ENCODE peak calls at places on chromosome 16, in five cellular contexts. F is GM06990, I is heart left ventricle, C is BE2C, S is left ventricle myocardium inferior. V is an unnamed sample.

GRCh38 chr16:21663889-21664647 is at the start of gene OTOA:
- DNase-seq in F (peak; percentile 40), I (no peak), C (peak; percentile 33), S (no peak), V (no peak)

GRCh38 chr16:67082100-67082499 is 27.6 kb upstream of the PHAF1 start:
- DNase-seq in F (no peak), I (no peak), C (no peak), S (no peak), V (no peak)

GRCh38 chr16:47611042-47611441 is 149.9 kb downstream of the PHKB start:
- DNase-seq in F (no peak), I (no peak), C (no peak), S (no peak), V (no peak)

GRCh38 chr16:68287276-68288251 is 23.2 kb downstream of the SLC7A6OS start:
- DNase-seq in F (no peak), I (peak; percentile 70), C (no peak), S (peak; percentile 80), V (peak; percentile 93)

GRCh38 chr16:12747261-12747660 is 56.4 kb downstream of the CPPED1 start:
- DNase-seq in F (no peak), I (no peak), C (no peak), S (no peak), V (no peak)

GRCh38 chr16:1691956-1692355 is 13.9 kb downstream of the JPT2 start:
- DNase-seq in F (no peak), I (no peak), C (no peak), S (no peak), V (peak; percentile 40)

GRCh38 chr16:67966549-67967182 is 1.8 kb downstream of the SLC12A4 start:
- DNase-seq in F (no peak), I (no peak), C (no peak), S (no peak), V (peak; percentile 68)

GRCh38 chr16:88913001-88913612 is 46.6 kb upstream of the PABPN1L start:
- DNase-seq in F (no peak), I (no peak), C (no peak), S (no peak), V (no peak)

GRCh38 chr16:1770328-1771071 is 843 bp downstream of the NME3 start:
- DNase-seq in F (peak; percentile 67), I (peak; percentile 71), C (peak; percentile 84), S (peak; percentile 62), V (peak; percentile 51)

GRCh38 chr16:81251871-81252270 is 13.4 kb downstream of the BCO1 start:
- DNase-seq in F (no peak), I (no peak), C (no peak), S (no peak), V (peak; percentile 55)

GRCh38 chr16:27204232-27204915 is 1.0 kb downstream of the KDM8 start:
- DNase-seq in F (no peak), I (no peak), C (no peak), S (no peak), V (no peak)

GRCh38 chr16:24102120-24102740 is 153.9 kb upstream of the CACNG3 start:
- DNase-seq in F (no peak), I (no peak), C (no peak), S (no peak), V (no peak)

GRCh38 chr16:22195695-22196558 is 10.2 kb upstream of the EEF2K start:
- DNase-seq in F (peak; percentile 87), I (peak; percentile 90), C (peak; percentile 79), S (peak; percentile 89), V (peak; percentile 83)

GRCh38 chr16:886802-887731 is 83.7 kb downstream of the LMF1 start:
- DNase-seq in F (no peak), I (no peak), C (peak; percentile 11), S (no peak), V (no peak)

GRCh38 chr16:4613636-4614570 is 785 bp downstream of the UBALD1 start:
- DNase-seq in F (peak; percentile 78), I (no peak), C (peak; percentile 73), S (peak; percentile 35), V (peak; percentile 25)

GRCh38 chr16:1754204-1754603 is 17.1 kb downstream of the NME3 start:
- DNase-seq in F (no peak), I (no peak), C (no peak), S (no peak), V (no peak)

GRCh38 chr16:3035289-3035971 is 1.3 kb downstream of the BICDL2 start:
- DNase-seq in F (no peak), I (no peak), C (no peak), S (no peak), V (no peak)

GRCh38 chr16:67179421-67180080 is 4.2 kb downstream of the MATCAP1 start:
- DNase-seq in F (no peak), I (no peak), C (no peak), S (no peak), V (no peak)

GRCh38 chr16:17885659-17886200 is 415.0 kb upstream of the XYLT1 start:
- DNase-seq in F (no peak), I (no peak), C (no peak), S (no peak), V (no peak)

GRCh38 chr16:54926166-54926838 is 4.4 kb upstream of the IRX5 start:
- DNase-seq in F (no peak), I (no peak), C (no peak), S (no peak), V (peak; percentile 64)

GRCh38 chr16:85090873-85091521 is 21.3 kb downstream of the CIBAR2 start:
- DNase-seq in F (no peak), I (no peak), C (no peak), S (no peak), V (peak; percentile 13)

DNA sequence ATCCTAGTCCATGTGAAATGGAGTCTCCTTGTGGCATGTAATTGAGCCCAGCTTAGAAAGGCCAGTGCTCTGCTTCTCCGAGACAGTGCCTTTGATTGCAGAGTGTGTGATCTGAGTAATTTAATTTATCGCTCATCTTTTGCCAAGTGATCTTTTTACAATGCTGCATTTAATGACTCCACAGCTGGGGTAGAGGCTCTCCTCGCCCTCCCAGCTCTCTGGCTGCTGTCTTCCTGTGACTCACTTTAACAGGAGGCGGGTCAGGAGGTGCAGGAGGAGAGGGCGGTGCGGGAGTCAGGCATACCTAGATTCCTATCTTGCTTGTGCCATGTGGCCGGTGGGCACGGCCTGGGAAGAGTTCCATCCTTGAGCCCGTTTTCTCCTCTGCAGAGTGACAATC is 113.4 kb upstream of the FOXF1 start:
- DNase-seq in F (no peak), I (no peak), C (peak; percentile 78), S (no peak), V (peak; percentile 91)
- H3K4me3 ChIP-seq in F (no peak overlapping the region), I (no peak overlapping the region), C (peak overlapping the region; percentile 27), S (no peak overlapping the region), V (peak overlapping the region; percentile 48)

GRCh38 chr16:30902070-30902972 is 5.9 kb downstream of the CTF1 start:
- DNase-seq in F (peak; percentile 78), I (peak; percentile 79), C (peak; percentile 76), S (peak; percentile 73), V (peak; percentile 60)
- TF ChIP-seq CTCF in F (no peak), I (peak; percentile 23), C (no peak), S (peak; percentile 45), V (peak; percentile 3)

DNA sequence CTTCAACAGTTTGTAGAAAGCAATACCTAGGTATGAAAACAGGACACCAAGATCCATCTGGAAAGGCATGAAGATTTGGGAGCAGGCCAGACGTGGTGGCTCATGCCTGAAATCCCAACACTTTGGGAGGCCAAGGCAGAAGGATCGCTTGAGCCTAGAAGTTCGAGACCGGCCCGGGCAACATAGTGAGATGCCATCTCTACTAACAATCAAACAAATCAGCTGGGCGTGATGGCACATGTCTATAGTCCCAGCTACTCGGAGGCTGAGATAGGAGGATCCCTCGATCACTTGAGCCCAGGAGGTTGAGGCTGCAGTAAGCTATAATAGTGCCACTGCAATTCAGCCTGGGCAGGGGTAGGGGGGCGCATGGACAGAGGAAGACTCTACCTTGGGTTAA is 20.3 kb downstream of the LITAF start:
- DNase-seq in F (no peak), I (no peak), C (no peak), S (no peak), V (no peak)
- H3K4me3 ChIP-seq in F (no peak overlapping the region), I (no peak overlapping the region), C (no peak overlapping the region), S (no peak overlapping the region), V (no peak overlapping the region)

GRCh38 chr16:87231911-87232310 is 85.3 kb downstream of the C16orf95 start:
- DNase-seq in F (no peak), I (no peak), C (no peak), S (no peak), V (no peak)

GRCh38 chr16:87236516-87237115 is 80.6 kb downstream of the C16orf95 start:
- DNase-seq in F (no peak), I (no peak), C (no peak), S (no peak), V (no peak)

GRCh38 chr16:87233928-87234327 is 83.3 kb downstream of the C16orf95 start:
- DNase-seq in F (no peak), I (no peak), C (no peak), S (no peak), V (peak; percentile 51)

GRCh38 chr16:87235810-87236515 is 81.2 kb downstream of the C16orf95 start:
- DNase-seq in F (peak; percentile 26), I (no peak), C (no peak), S (no peak), V (no peak)

DNA sequence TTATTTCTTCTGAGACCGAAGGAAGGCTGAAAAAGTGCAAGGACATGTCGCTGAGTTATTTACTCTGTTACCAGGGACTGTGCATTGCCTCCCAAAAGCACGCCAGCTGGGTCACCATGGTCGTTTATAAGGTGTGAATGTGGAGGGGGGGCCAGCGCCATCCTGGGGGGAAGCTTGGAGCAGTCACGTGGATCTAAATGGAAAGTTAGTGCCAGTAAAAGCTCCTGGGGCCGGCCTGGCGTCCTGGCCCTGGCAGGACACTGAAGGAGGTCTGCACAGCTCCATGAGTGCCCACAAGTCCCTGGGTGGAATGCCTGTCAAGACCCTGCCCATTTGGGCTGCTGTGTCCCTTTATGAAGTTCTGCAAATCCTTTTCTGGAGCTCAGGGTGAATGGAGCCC is 82.6 kb downstream of the C16orf95 start:
- DNase-seq in F (no peak), I (no peak), C (no peak), S (no peak), V (no peak)
- TF ChIP-seq CTCF in F (no peak), I (no peak), C (no peak), S (no peak), V (no peak)

GRCh38 chr16:61677776-61678175 is 358.5 kb downstream of the CDH8 start:
- DNase-seq in F (no peak), I (no peak), C (no peak), S (no peak), V (no peak)
- H3K4me3 ChIP-seq in F (no peak overlapping the region), I (no peak overlapping the region), C (no peak overlapping the region), S (no peak overlapping the region), V (no peak overlapping the region)

GRCh38 chr16:82598766-82599165 is 28.0 kb upstream of the CDH13 start:
- DNase-seq in F (no peak), I (no peak), C (no peak), S (no peak), V (no peak)

GRCh38 chr16:82609140-82609539 is 17.6 kb upstream of the CDH13 start:
- DNase-seq in F (no peak), I (peak; percentile 68), C (no peak), S (peak; percentile 58), V (peak; percentile 19)

GRCh38 chr16:82605076-82605475 is 21.7 kb upstream of the CDH13 start:
- DNase-seq in F (no peak), I (no peak), C (no peak), S (no peak), V (no peak)

GRCh38 chr16:82605863-82606620 is 20.7 kb upstream of the CDH13 start:
- DNase-seq in F (no peak), I (no peak), C (no peak), S (no peak), V (no peak)

GRCh38 chr16:82603784-82604411 is 22.9 kb upstream of the CDH13 start:
- DNase-seq in F (no peak), I (peak; percentile 52), C (no peak), S (peak; percentile 39), V (peak; percentile 72)
- TF ChIP-seq CTCF in F (peak; percentile 44), I (peak; percentile 83), C (peak; percentile 10), S (peak; percentile 82), V (peak; percentile 83)

GRCh38 chr16:28293589-28293935 is 1.2 kb downstream of the SBK1 start:
- DNase-seq in F (no peak), I (no peak), C (no peak), S (no peak), V (no peak)
- H3K4me3 ChIP-seq in F (no peak overlapping the region), I (no peak overlapping the region), C (peak overlapping the region; percentile 74), S (no peak overlapping the region), V (no peak overlapping the region)